ENCODE peak calls at places on chromosomes 5 and 9, in four cellular contexts. X is NCI-H345; A is GM19239; C is activated T-helper 1 cell treated with anti-CD3 and anti-CD28 coated beads, Interleukin-2, amount 50 U/mL, for 16 hours. N is an unnamed sample.

GRCh38 chr5:55407059-55407684 is 99.4 kb downstream of the MTREX start:
- DNase-seq in X (peak), A (no peak), C (no peak), N (peak)

GRCh38 chr9:128498911-128499310 is 5.6 kb upstream of the GLE1 start:
- DNase-seq in X (no peak), A (no peak), C (no peak), N (no peak)

GRCh38 chr9:87433853-87434252 is 63.8 kb upstream of the DAPK1 start:
- DNase-seq in X (no peak), A (no peak), C (no peak), N (no peak)

GRCh38 chr5:133531178-133531577 is 81.2 kb downstream of the FSTL4 start:
- DNase-seq in X (no peak), A (peak), C (no peak), N (no peak)

GRCh38 chr9:121824651-121825480 is 173.4 kb downstream of the DAB2IP start:
- DNase-seq in X (no peak), A (no peak), C (no peak), N (peak)

GRCh38 chr5:103896593-103896992 is 334.0 kb upstream of the NUDT12 start:
- DNase-seq in X (no peak), A (no peak), C (no peak), N (no peak)

GRCh38 chr5:131541766-131542165 is 93.3 kb downstream of the RAPGEF6 start:
- DNase-seq in X (no peak), A (no peak), C (no peak), N (no peak)

GRCh38 chr5:75886706-75887105 is 169.5 kb upstream of the POC5 start:
- DNase-seq in X (no peak), A (no peak), C (no peak), N (no peak)

GRCh38 chr5:116320486-116320885 is 235.7 kb downstream of the COMMD10 start:
- DNase-seq in X (no peak), A (no peak), C (no peak), N (no peak)

GRCh38 chr5:40221255-40221654 is 458.5 kb upstream of the PTGER4 start:
- DNase-seq in X (no peak), A (no peak), C (no peak), N (no peak)

GRCh38 chr5:112574566-112574965 is 155.5 kb upstream of the EPB41L4A start:
- DNase-seq in X (peak), A (no peak), C (no peak), N (no peak)

N was measured in erythroblast.